ENCODE peak calls at places on chromosomes 5 and 9, in ten cellular contexts. F is uterus, I is cardiac muscle cell, V is left ventricle myocardium inferior, M is stomach, H is neural progenitor cell, J is ovary, Q is ascending aorta, R is IMR-90, W is GM06990. G is an unnamed sample. For H3K27me3, the result is how much of the 10 kb centered on the place peaks cover.

GRCh38 chr9:137366891-137367381 is 56.0 kb downstream of the EXD3 start:
- DNase-seq in F (peak), I (no peak), V (no peak), M (no peak), H (no peak), J (peak), Q (no peak), R (no peak), W (no peak), G (no peak)

GRCh38 chr5:17154211-17154996 is 63.0 kb upstream of the BASP1 start:
- DNase-seq in F (no peak), I (peak), V (no peak), M (no peak), H (peak), J (no peak), Q (no peak), R (peak), W (no peak), G (no peak)

GRCh38 chr5:68071731-68072130 is 143.8 kb upstream of the PIK3R1 start:
- DNase-seq in F (no peak), I (peak), V (no peak), M (no peak), H (no peak), J (no peak), Q (no peak), R (no peak), W (no peak), G (no peak)

GRCh38 chr5:103785569-103785968 is 223.0 kb upstream of the NUDT12 start:
- DNase-seq in F (no peak), I (no peak), V (no peak), M (no peak), H (no peak), J (no peak), Q (no peak), R (peak), W (no peak), G (no peak)

GRCh38 chr5:169430676-169431075 is 129.7 kb upstream of the SLIT3 start:
- DNase-seq in F (no peak), I (no peak), V (no peak), M (no peak), H (no peak), J (no peak), Q (no peak), R (no peak), W (no peak), G (no peak)

GRCh38 chr9:89243296-89244061 is 64.9 kb upstream of the SHC3 start:
- DNase-seq in F (no peak), I (no peak), V (no peak), M (no peak), H (no peak), J (no peak), Q (no peak), R (no peak), W (no peak), G (no peak)

GRCh38 chr5:125823572-125823971 is 599.6 kb upstream of the GRAMD2B start:
- DNase-seq in F (no peak), I (no peak), V (no peak), M (no peak), H (no peak), J (no peak), Q (no peak), R (peak), W (no peak), G (no peak)

GRCh38 chr5:44695259-44695658 is 113.5 kb upstream of the MRPS30 start:
- DNase-seq in F (no peak), I (no peak), V (no peak), M (no peak), H (no peak), J (no peak), Q (no peak), R (no peak), W (no peak), G (no peak)

GRCh38 chr9:134592018-134592818 is 49.4 kb upstream of the COL5A1 start:
- DNase-seq in F (peak), I (peak), V (peak), M (no peak), H (no peak), J (no peak), Q (no peak), R (peak), W (no peak), G (peak)

GRCh38 chr9:93810028-93810971 is 144.9 kb downstream of the BARX1 start:
- DNase-seq in F (no peak), I (no peak), V (no peak), M (no peak), H (peak), J (no peak), Q (no peak), R (no peak), W (no peak), G (peak)

GRCh38 chr5:80961376-80962281 is 1.5 kb downstream of the RASGRF2 start:
- DNase-seq in F (no peak), I (no peak), V (no peak), M (no peak), H (peak), J (no peak), Q (no peak), R (peak), W (no peak), G (no peak)
- H3K4me3 ChIP-seq in F (peak), I (no peak), V (peak), M (peak), H (peak), J (peak), Q (peak), R (peak), W (no peak), G (peak)

DNA sequence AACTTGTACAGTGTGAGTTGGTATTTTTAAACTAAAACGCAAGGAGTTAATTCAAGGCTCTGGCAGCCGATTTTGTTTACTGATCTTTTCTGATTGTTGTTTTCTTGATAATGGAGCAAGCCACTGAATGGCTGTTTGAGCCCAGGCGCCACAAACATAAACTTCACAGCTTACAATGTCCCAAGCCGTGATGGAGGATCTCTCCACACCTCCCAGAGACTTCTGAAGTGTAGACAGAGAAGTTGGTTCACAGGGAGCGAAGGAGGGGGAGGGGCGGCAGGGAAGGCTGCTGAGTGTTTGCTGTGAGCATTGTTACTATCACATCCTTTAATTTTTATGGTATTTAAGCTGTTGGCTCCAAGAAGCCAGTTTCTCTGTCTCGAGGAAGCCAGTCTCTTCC is 14.7 kb downstream of the ISL1 start:
- DNase-seq in F (no peak), I (no peak), V (no peak), M (no peak), H (peak), J (no peak), Q (no peak), R (no peak), W (no peak), G (no peak)
- H3K27me3 ChIP-seq in F (under half), I (under half), V (half or more), M (under half), H (half or more), J (under half), Q (under half), R (under half), W (under half), G (half or more)

GRCh38 chr5:78515665-78516064 is 132.9 kb downstream of the LHFPL2 start:
- DNase-seq in F (no peak), I (no peak), V (no peak), M (no peak), H (peak), J (no peak), Q (no peak), R (no peak), W (no peak), G (no peak)
- TF ChIP-seq CTCF in F (no peak), I (no peak), V (no peak), M (no peak), H (no peak), J (no peak), Q (no peak), R (no peak), W (no peak), G (no peak)

GRCh38 chr9:112312139-112312538 is 21.3 kb downstream of the PTBP3 start:
- DNase-seq in F (no peak), I (no peak), V (no peak), M (no peak), H (no peak), J (no peak), Q (no peak), R (no peak), W (no peak), G (no peak)
- H3K4me3 ChIP-seq in F (no peak), I (no peak), V (no peak), M (no peak), H (no peak), J (no peak), Q (no peak), R (no peak), W (no peak), G (no peak)

DNA sequence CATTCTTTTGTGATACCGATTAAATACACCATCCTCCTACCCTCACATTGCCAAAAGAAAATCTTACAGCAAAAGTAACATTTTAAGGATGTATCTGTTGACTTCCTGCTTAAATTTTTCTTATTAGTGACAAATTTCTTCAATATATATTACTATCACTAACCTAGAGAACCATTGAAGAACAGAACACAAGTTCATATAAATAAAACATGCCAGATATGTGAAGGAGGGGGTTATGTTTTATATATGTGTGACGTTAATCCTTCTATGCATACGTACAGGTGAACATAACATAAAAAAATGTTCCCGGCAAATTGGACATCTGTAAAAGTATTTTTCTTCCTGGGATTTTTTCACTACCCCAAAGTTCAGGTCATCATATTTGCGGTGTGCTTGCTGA is at the start of gene OR13F1:
- DNase-seq in F (no peak), I (no peak), V (no peak), M (no peak), H (no peak), J (no peak), Q (no peak), R (no peak), W (no peak), G (no peak)
- H3K27me3 ChIP-seq in F (under half), I (under half), V (under half), M (under half), H (under half), J (under half), Q (under half), R (under half), W (under half), G (under half)